ENCODE peak calls at places on chromosomes 16 and 17, in seven cellular contexts. R, H, T, J, C, Y and G are unnamed samples.
A peak's percentile ranks its signal among the peaks of the same experiment; 100 is the strongest.

GRCh38 chr17:57732062-57732461 is 13.0 kb downstream of the CCDC182 start:
- DNase-seq in R (peak; percentile 94), H (no peak), T (no peak), J (no peak), C (no peak), Y (no peak), G (no peak)

GRCh38 chr17:6100891-6101290 is 30.7 kb downstream of the WSCD1 start:
- DNase-seq in R (no peak), H (no peak), T (no peak), J (no peak), C (no peak), Y (no peak), G (no peak)

GRCh38 chr16:14378131-14378551 is 251.9 kb downstream of the PARN start:
- DNase-seq in R (peak; percentile 87), H (peak; percentile 34), T (no peak), J (peak; percentile 81), C (peak; percentile 71), Y (no peak), G (no peak)

GRCh38 chr16:1048442-1049112 is 24.0 kb upstream of the SSTR5 start:
- DNase-seq in R (peak; percentile 82), H (no peak), T (no peak), J (peak; percentile 17), C (peak; percentile 55), Y (peak; percentile 84), G (peak; percentile 80)

GRCh38 chr17:78862073-78863023 is 21.7 kb upstream of the USP36 start:
- DNase-seq in R (no peak), H (peak; percentile 98), T (no peak), J (peak; percentile 97), C (peak; percentile 97), Y (no peak), G (no peak)

GRCh38 chr17:17395885-17396284 is 80.9 kb upstream of the MED9 start:
- DNase-seq in R (no peak), H (no peak), T (no peak), J (no peak), C (no peak), Y (no peak), G (no peak)

GRCh38 chr17:79500738-79501533 is 109.9 kb downstream of the RBFOX3 start:
- DNase-seq in R (no peak), H (no peak), T (no peak), J (no peak), C (no peak), Y (no peak), G (no peak)

GRCh38 chr17:2076461-2076984 is 21.6 kb downstream of the HIC1 start:
- DNase-seq in R (peak; percentile 16), H (no peak), T (no peak), J (no peak), C (no peak), Y (no peak), G (no peak)

GRCh38 chr17:3979276-3979583 is 15.0 kb upstream of the ATP2A3 start:
- DNase-seq in R (no peak), H (peak; percentile 13), T (no peak), J (no peak), C (no peak), Y (no peak), G (no peak)

GRCh38 chr17:67246648-67247415 is 1.8 kb upstream of the HELZ start:
- DNase-seq in R (no peak), H (peak; percentile 81), T (no peak), J (peak; percentile 73), C (peak; percentile 72), Y (no peak), G (no peak)

GRCh38 chr17:1593630-1593931 is 31.0 kb upstream of the PITPNA start:
- DNase-seq in R (no peak), H (no peak), T (no peak), J (no peak), C (no peak), Y (no peak), G (no peak)

GRCh38 chr17:82751171-82751570 is 694 bp upstream of the TBCD start:
- DNase-seq in R (no peak), H (no peak), T (no peak), J (peak; percentile 37), C (peak; percentile 12), Y (no peak), G (no peak)

GRCh38 chr17:81456798-81457197 is 55.8 kb downstream of the ACTG1 start:
- DNase-seq in R (no peak), H (no peak), T (no peak), J (no peak), C (no peak), Y (no peak), G (no peak)

GRCh38 chr17:82095777-82096708 is 2.0 kb downstream of the FASN start:
- DNase-seq in R (no peak), H (no peak), T (no peak), J (no peak), C (no peak), Y (no peak), G (peak; percentile 28)

GRCh38 chr16:89122322-89122831 is 28.7 kb downstream of the ACSF3 start:
- DNase-seq in R (peak; percentile 81), H (no peak), T (peak; percentile 76), J (no peak), C (no peak), Y (no peak), G (no peak)